ENCODE peak calls at places on chromosomes 1 and 21, in six cellular contexts. S is GM12891, Z is HepG2, P is K562, C is H1, K is GM12878. V is an unnamed sample.

GRCh38 chr1:226948996-226949395 is 8.9 kb downstream of the COQ8A start:
- DNase-seq in P (no peak), K (no peak), C (no peak), Z (no peak), S (no peak), V (no peak)

GRCh38 chr1:23927097-23927496 is 13.9 kb upstream of the CNR2 start:
- DNase-seq in Z (no peak), C (no peak), K (no peak), S (no peak), P (no peak), V (no peak)

GRCh38 chr1:224502459-224503160 is 68.0 kb upstream of the WDR26 start:
- DNase-seq in S (no peak), C (no peak), P (peak), Z (no peak), K (no peak), V (no peak)

GRCh38 chr1:110964400-110964903 is 730 bp upstream of the LRIF1 start:
- DNase-seq in Z (no peak), C (no peak), K (no peak), S (no peak), P (no peak), V (no peak)

GRCh38 chr21:39451332-39452206 is at the start of gene SH3BGR:
- DNase-seq in P (peak), C (peak), S (no peak), K (no peak), Z (no peak), V (no peak)

GRCh38 chr1:172723251-172723650 is 64.3 kb downstream of the FASLG start:
- DNase-seq in C (no peak), Z (no peak), S (no peak), K (no peak), P (no peak), V (no peak)

GRCh38 chr21:26388731-26389231 is 184.3 kb downstream of the CYYR1 start:
- DNase-seq in S (no peak), C (no peak), K (no peak), Z (no peak), P (no peak), V (no peak)

GRCh38 chr1:176987016-176987415 is 177.5 kb downstream of the ASTN1 start:
- DNase-seq in S (no peak), C (no peak), K (no peak), Z (no peak), P (no peak), V (no peak)

GRCh38 chr21:45979651-45980050 is 1.9 kb upstream of the COL6A1 start:
- DNase-seq in S (no peak), C (no peak), P (no peak), Z (no peak), K (no peak), V (peak)

GRCh38 chr1:117368116-117369108 is 1.2 kb downstream of the MAN1A2 start:
- DNase-seq in S (no peak), P (peak), Z (peak), K (no peak), C (no peak), V (no peak)

GRCh38 chr1:185207980-185208602 is 51.1 kb downstream of the SWT1 start:
- DNase-seq in C (no peak), P (no peak), S (no peak), Z (no peak), K (no peak), V (no peak)

GRCh38 chr1:8422439-8423133 is 104.7 kb downstream of the SLC45A1 start:
- DNase-seq in S (no peak), C (no peak), P (peak), Z (no peak), K (no peak), V (no peak)

GRCh38 chr1:17984510-17985085 is 123.0 kb upstream of the IGSF21 start:
- DNase-seq in Z (peak), C (peak), K (no peak), S (peak), P (peak), V (no peak)

GRCh38 chr1:4573521-4573920 is 80.9 kb upstream of the AJAP1 start:
- DNase-seq in S (no peak), P (no peak), K (no peak), C (no peak), Z (no peak), V (no peak)

GRCh38 chr1:94805912-94806311 is 14.2 kb upstream of the SLC44A3 start:
- DNase-seq in P (peak), Z (peak), S (peak), K (no peak), C (no peak), V (no peak)

GRCh38 chr1:22831729-22832413 is 121.2 kb downstream of the EPHB2 start:
- DNase-seq in K (no peak), S (no peak), Z (peak), P (no peak), C (no peak), V (no peak)

GRCh38 chr21:41664881-41665765 is 101.7 kb downstream of the RIPK4 start:
- DNase-seq in S (no peak), Z (no peak), K (no peak), P (no peak), C (no peak), V (no peak)

GRCh38 chr1:52904590-52905375 is 16.8 kb downstream of the ECHDC2 start:
- DNase-seq in P (peak), Z (no peak), S (peak), K (no peak), C (peak), V (peak)

GRCh38 chr1:5667513-5668325 is 324.5 kb downstream of the NPHP4 start:
- DNase-seq in S (no peak), C (no peak), Z (no peak), P (no peak), K (no peak), V (no peak)

GRCh38 chr1:161044535-161044907 is 1.3 kb downstream of the USF1 start:
- DNase-seq in Z (no peak), C (no peak), S (no peak), K (no peak), P (no peak), V (no peak)

GRCh38 chr1:188670837-188671236 is 1806.8 kb downstream of the BRINP3 start:
- DNase-seq in C (no peak), S (no peak), Z (peak), K (no peak), P (no peak), V (no peak)

GRCh38 chr1:201916649-201917249 is 28.1 kb downstream of the SHISA4 start:
- DNase-seq in P (peak), C (no peak), S (no peak), Z (peak), K (no peak), V (no peak)

GRCh38 chr1:235940282-235940681 is 73.6 kb upstream of the LYST start:
- DNase-seq in P (no peak), C (no peak), K (no peak), Z (no peak), S (no peak), V (no peak)

GRCh38 chr1:151829352-151830046 is 2.1 kb downstream of the RORC start:
- DNase-seq in C (no peak), K (no peak), S (no peak), Z (no peak), P (no peak), V (no peak)

GRCh38 chr1:39713557-39713956 is 22.3 kb upstream of the HPCAL4 start:
- DNase-seq in C (no peak), P (no peak), S (no peak), K (no peak), Z (no peak), V (no peak)

DNA sequence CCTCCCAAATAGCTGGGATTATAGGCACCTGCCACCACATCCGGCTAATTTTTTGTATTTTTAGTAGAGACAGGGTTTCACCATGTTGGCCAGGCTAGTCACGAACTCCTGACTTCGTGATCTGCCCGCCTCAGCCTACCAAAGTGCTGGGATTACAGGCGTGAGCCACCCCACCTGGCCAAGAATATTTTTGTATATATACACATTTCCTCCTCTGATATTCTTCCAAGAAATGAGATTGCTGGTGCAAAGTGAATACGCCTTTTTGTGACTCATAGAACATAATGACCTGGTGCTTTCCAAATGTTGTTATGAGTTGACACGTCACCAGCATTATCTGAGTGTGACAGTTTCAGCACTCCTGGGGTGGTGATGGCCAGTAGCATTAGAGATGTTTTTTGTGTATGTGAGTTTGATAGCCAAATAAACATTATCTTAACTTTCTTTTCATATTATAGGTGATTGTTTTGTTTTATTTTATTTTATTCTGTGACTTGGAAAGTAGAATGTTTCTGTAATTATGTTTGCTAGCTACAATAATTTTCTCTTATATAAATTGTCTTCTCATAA is 54.9 kb downstream of the KCNK1 start:
- DNase-seq in K (peak), C (no peak), Z (no peak), S (no peak), P (peak), V (peak)
- TF ChIP-seq POLR2AphosphoS5 in K (no peak), C (no peak), Z (no peak), S (no peak), P (peak), V (no peak)

GRCh38 chr1:192794768-192795035 is 14.1 kb upstream of the RGS2 start:
- DNase-seq in K (no peak), C (no peak), P (no peak), Z (no peak), S (no peak), V (no peak)
- TF ChIP-seq TAF1 in K (no peak), C (no peak), P (no peak), Z (no peak), S (no peak), V (no peak)

GRCh38 chr1:10396870-10397269 is 2.0 kb upstream of the PGD start:
- DNase-seq in P (no peak), C (no peak), S (no peak), K (no peak), Z (no peak), V (no peak)

GRCh38 chr1:10399487-10399917 is 638 bp downstream of the PGD start:
- DNase-seq in C (no peak), K (no peak), P (no peak), Z (peak), S (no peak), V (no peak)

GRCh38 chr1:10400013-10400412 is 1.1 kb downstream of the PGD start:
- DNase-seq in C (no peak), Z (no peak), K (no peak), P (peak), S (no peak), V (no peak)

GRCh38 chr1:10398278-10398733 is 558 bp upstream of the PGD start:
- DNase-seq in P (no peak), Z (no peak), S (no peak), K (no peak), C (no peak), V (no peak)

GRCh38 chr1:10398734-10399486 is at the start of gene PGD:
- DNase-seq in Z (peak), C (peak), K (peak), S (peak), P (peak), V (peak)
- TF ChIP-seq POLR2A in Z (peak), C (peak), K (peak), S (peak), P (peak), V (peak)

GRCh38 chr1:11617741-11618140 is 36.5 kb downstream of the FBXO2 start:
- DNase-seq in C (no peak), K (no peak), Z (no peak), P (no peak), S (no peak), V (no peak)

GRCh38 chr1:11617314-11617713 is 36.9 kb downstream of the FBXO2 start:
- DNase-seq in Z (no peak), K (no peak), C (no peak), S (no peak), P (no peak), V (no peak)

GRCh38 chr1:11613347-11613746 is 40.9 kb downstream of the FBXO2 start:
- DNase-seq in Z (no peak), K (no peak), S (no peak), C (no peak), P (no peak), V (no peak)

GRCh38 chr1:11615109-11615508 is 39.1 kb downstream of the FBXO2 start:
- DNase-seq in S (no peak), P (peak), Z (no peak), C (no peak), K (no peak), V (no peak)

DNA sequence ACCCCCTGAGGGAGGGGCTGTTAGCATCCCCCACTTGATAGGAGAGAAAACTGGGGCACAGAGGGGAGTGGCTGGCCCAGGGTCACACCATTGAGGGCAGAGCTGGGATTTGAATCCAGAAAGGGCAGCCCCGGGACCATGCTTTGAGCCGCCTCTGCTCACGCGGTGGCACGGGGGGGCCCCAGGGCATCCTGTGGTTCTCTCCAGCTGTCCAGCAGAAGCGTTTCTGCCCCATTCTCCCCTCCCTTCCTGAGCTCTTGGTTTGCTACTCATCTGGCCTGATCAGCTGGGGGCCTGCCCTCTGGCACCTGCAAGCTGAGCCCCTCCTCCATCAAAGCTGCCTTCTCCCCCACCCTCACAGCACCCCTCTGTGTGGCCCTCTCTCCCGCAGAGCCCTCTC is 37.5 kb downstream of the FBXO2 start:
- DNase-seq in P (no peak), Z (no peak), C (no peak), K (no peak), S (no peak), V (no peak)
- TF ChIP-seq POLR2AphosphoS5 in P (no peak), Z (no peak), C (no peak), K (no peak), S (no peak), V (no peak)

GRCh38 chr1:89758127-89758526 is 62.7 kb upstream of the LRRC8D start:
- DNase-seq in C (no peak), S (no peak), P (no peak), Z (no peak), K (no peak), V (no peak)

GRCh38 chr1:89759036-89759435 is 61.8 kb upstream of the LRRC8D start:
- DNase-seq in S (no peak), Z (no peak), C (no peak), K (no peak), P (no peak), V (no peak)

GRCh38 chr1:89755593-89755992 is 65.2 kb upstream of the LRRC8D start:
- DNase-seq in S (no peak), P (no peak), C (no peak), Z (no peak), K (no peak), V (no peak)

GRCh38 chr1:89760496-89760895 is 60.3 kb upstream of the LRRC8D start:
- DNase-seq in S (no peak), K (no peak), Z (no peak), P (peak), C (no peak), V (no peak)

DNA sequence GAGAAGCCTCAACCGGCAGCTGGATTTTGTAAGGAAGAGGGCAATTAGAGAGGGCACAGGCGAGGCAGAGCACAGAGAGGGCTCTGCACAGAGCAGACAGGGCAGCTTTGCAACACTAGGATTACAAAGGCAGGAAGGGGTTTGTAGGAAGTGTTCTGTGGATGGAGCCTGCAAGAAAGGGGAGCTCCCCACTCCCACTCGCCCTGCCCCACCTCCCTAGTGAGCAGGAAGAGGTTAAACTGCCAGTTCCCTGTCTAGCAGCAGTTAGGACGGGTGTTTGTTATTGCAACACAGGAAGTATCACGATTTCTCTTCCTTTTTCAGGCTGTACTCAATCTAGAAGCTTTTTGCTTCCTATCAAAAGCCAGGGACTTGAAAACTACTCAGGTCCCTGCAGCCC is 63.3 kb upstream of the LRRC8D start:
- DNase-seq in C (no peak), K (no peak), S (no peak), P (no peak), Z (no peak), V (peak)
- TF ChIP-seq TAF1 in C (no peak), K (no peak), S (no peak), P (no peak), Z (no peak), V (no peak)

V was measured in GM12892.